ENCODE peak calls at places on chromosomes 12 and 14, in six cellular contexts. C, O, H, P, U and M are unnamed samples.

GRCh38 chr14:99568567-99569560 is 35.1 kb downstream of the CCDC85C start:
- DNase-seq in C (peak), O (no peak), H (peak), P (peak), U (no peak), M (no peak)

GRCh38 chr14:34971381-34971780 is 11.4 kb upstream of the SRP54 start:
- DNase-seq in C (no peak), O (no peak), H (peak), P (peak), U (no peak), M (no peak)

GRCh38 chr12:66733321-66733720 is 54.4 kb upstream of the GRIP1 start:
- DNase-seq in C (no peak), O (no peak), H (no peak), P (no peak), U (no peak), M (no peak)

GRCh38 chr14:35341454-35342159 is 49.4 kb downstream of the PSMA6 start:
- DNase-seq in C (peak), O (peak), H (peak), P (peak), U (peak), M (peak)

GRCh38 chr14:100532916-100533630 is 54.1 kb downstream of the BEGAIN start:
- DNase-seq in C (no peak), O (no peak), H (no peak), P (no peak), U (no peak), M (peak)

GRCh38 chr12:8665729-8666128 is 3.1 kb upstream of the MFAP5 start:
- DNase-seq in C (no peak), O (no peak), H (no peak), P (no peak), U (peak), M (no peak)

GRCh38 chr12:47307680-47308399 is 228.1 kb upstream of the AMIGO2 start:
- DNase-seq in C (peak), O (peak), H (peak), P (peak), U (peak), M (no peak)

GRCh38 chr12:114982760-114983159 is 298.8 kb upstream of the TBX3 start:
- DNase-seq in C (peak), O (no peak), H (no peak), P (no peak), U (no peak), M (no peak)

GRCh38 chr14:52553002-52553670 is 500 bp downstream of the GPR137C start:
- DNase-seq in C (peak), O (no peak), H (peak), P (peak), U (no peak), M (peak)

GRCh38 chr14:64196668-64197411 is 97.3 kb downstream of the ESR2 start:
- DNase-seq in C (peak), O (no peak), H (peak), P (no peak), U (no peak), M (no peak)

GRCh38 chr12:112906712-112907414 is at the start of gene OAS1:
- DNase-seq in C (peak), O (peak), H (peak), P (peak), U (no peak), M (no peak)

GRCh38 chr14:90894241-90894640 is 78.0 kb upstream of the TTC7B start:
- DNase-seq in C (no peak), O (no peak), H (no peak), P (no peak), U (no peak), M (no peak)

GRCh38 chr12:74415633-74416032 is 122.0 kb upstream of the ATXN7L3B start:
- DNase-seq in C (peak), O (peak), H (peak), P (peak), U (no peak), M (no peak)

GRCh38 chr12:55789171-55789570 is 28.4 kb downstream of the SARNP start:
- DNase-seq in C (no peak), O (no peak), H (no peak), P (no peak), U (no peak), M (no peak)

GRCh38 chr12:2844786-2845185 is 10.0 kb upstream of the NRIP2 start:
- DNase-seq in C (no peak), O (no peak), H (no peak), P (no peak), U (no peak), M (no peak)

GRCh38 chr12:55722948-55723347 is 2.8 kb downstream of the RDH5 start:
- DNase-seq in C (no peak), O (no peak), H (no peak), P (no peak), U (no peak), M (no peak)

GRCh38 chr12:5102806-5103205 is 59.1 kb downstream of the KCNA5 start:
- DNase-seq in C (no peak), O (no peak), H (peak), P (no peak), U (no peak), M (no peak)

GRCh38 chr14:37124617-37125016 is 47.8 kb downstream of the SLC25A21 start:
- DNase-seq in C (no peak), O (no peak), H (no peak), P (peak), U (no peak), M (no peak)

GRCh38 chr12:92044435-92044834 is 101.2 kb downstream of the BTG1 start:
- DNase-seq in C (no peak), O (no peak), H (peak), P (peak), U (no peak), M (no peak)

GRCh38 chr14:66918527-66918926 is 270.7 kb upstream of the GARIN2 start:
- DNase-seq in C (no peak), O (no peak), H (no peak), P (no peak), U (no peak), M (no peak)

GRCh38 chr12:115871714-115872113 is 405.8 kb downstream of the MED13L start:
- DNase-seq in C (peak), O (peak), H (peak), P (peak), U (peak), M (no peak)

GRCh38 chr12:57796996-57797395 is 14.4 kb downstream of the TSFM start:
- DNase-seq in C (no peak), O (no peak), H (no peak), P (no peak), U (no peak), M (no peak)

GRCh38 chr12:8648598-8649205 is 13.9 kb downstream of the MFAP5 start:
- DNase-seq in C (no peak), O (no peak), H (no peak), P (no peak), U (no peak), M (no peak)

GRCh38 chr14:79580908-79581307 is 630.4 kb downstream of the DIO2 start:
- DNase-seq in C (no peak), O (no peak), H (no peak), P (no peak), U (no peak), M (no peak)

GRCh38 chr12:54759751-54760150 is 94.6 kb upstream of the MUCL1 start:
- DNase-seq in C (peak), O (no peak), H (peak), P (peak), U (no peak), M (no peak)

GRCh38 chr12:89051065-89051677 is 301.1 kb downstream of the DUSP6 start:
- DNase-seq in C (peak), O (peak), H (peak), P (peak), U (no peak), M (no peak)

GRCh38 chr12:120367924-120368788 is 808 bp downstream of the MSI1 start:
- DNase-seq in C (no peak), O (no peak), H (no peak), P (no peak), U (no peak), M (no peak)

GRCh38 chr12:67354322-67354721 is 85.2 kb downstream of the CAND1 start:
- DNase-seq in C (no peak), O (no peak), H (no peak), P (no peak), U (no peak), M (no peak)

GRCh38 chr12:110344657-110345056 is 58.9 kb downstream of the ANAPC7 start:
- DNase-seq in C (no peak), O (no peak), H (no peak), P (no peak), U (no peak), M (no peak)

GRCh38 chr12:80321653-80322052 is 122.4 kb upstream of the PTPRQ start:
- DNase-seq in C (no peak), O (no peak), H (peak), P (peak), U (no peak), M (no peak)

GRCh38 chr12:51911307-51911706 is 4.0 kb downstream of the ACVRL1 start:
- DNase-seq in C (no peak), O (no peak), H (no peak), P (no peak), U (no peak), M (no peak)

GRCh38 chr14:24080888-24081738 is 9.8 kb downstream of the CPNE6 start:
- DNase-seq in C (peak), O (no peak), H (peak), P (peak), U (no peak), M (peak)

GRCh38 chr12:1509703-1510395 is 84.5 kb downstream of the FBXL14 start:
- DNase-seq in C (no peak), O (no peak), H (no peak), P (no peak), U (no peak), M (peak)

GRCh38 chr14:105475269-105475915 is 771 bp downstream of the CRIP2 start:
- DNase-seq in C (no peak), O (no peak), H (no peak), P (peak), U (no peak), M (peak)

GRCh38 chr12:64760808-64761573 is 1.8 kb upstream of the GNS start:
- DNase-seq in C (no peak), O (no peak), H (no peak), P (no peak), U (no peak), M (no peak)

GRCh38 chr14:105420141-105420975 is 731 bp downstream of the MTA1 start:
- DNase-seq in C (no peak), O (no peak), H (peak), P (no peak), U (no peak), M (no peak)

GRCh38 chr14:63435838-63436237 is 107.3 kb downstream of the PPP2R5E start:
- DNase-seq in C (no peak), O (peak), H (no peak), P (peak), U (peak), M (no peak)

GRCh38 chr14:95609398-95609990 is 74.6 kb downstream of the GLRX5 start:
- DNase-seq in C (peak), O (peak), H (peak), P (peak), U (no peak), M (no peak)